ENCODE peak calls at places on chromosomes 2 and 18, in eight cellular contexts. X, L, M, C, S, V, B and A are unnamed samples.

GRCh38 chr2:16654775-16655456 is 10.7 kb downstream of the CYRIA start:
- DNase-seq in X (no peak), L (no peak), M (no peak), C (no peak), S (no peak), V (no peak), B (no peak), A (no peak)

GRCh38 chr2:236054125-236054524 is 114.1 kb downstream of the GBX2 start:
- DNase-seq in X (no peak), L (no peak), M (no peak), C (no peak), S (no peak), V (no peak), B (no peak), A (no peak)

GRCh38 chr2:108918156-108918845 is 70.7 kb downstream of the EDAR start:
- DNase-seq in X (no peak), L (no peak), M (no peak), C (no peak), S (no peak), V (no peak), B (no peak), A (no peak)

GRCh38 chr18:57805117-57805516 is 2.0 kb upstream of the ATP8B1 start:
- DNase-seq in X (no peak), L (no peak), M (no peak), C (no peak), S (no peak), V (no peak), B (no peak), A (no peak)

GRCh38 chr2:128315122-128315828 is 3.4 kb downstream of the HS6ST1 start:
- DNase-seq in X (no peak), L (peak), M (no peak), C (no peak), S (no peak), V (no peak), B (no peak), A (peak)

GRCh38 chr2:177353084-177353483 is 39.5 kb upstream of the AGPS start:
- DNase-seq in X (peak), L (no peak), M (no peak), C (no peak), S (no peak), V (no peak), B (no peak), A (no peak)

GRCh38 chr2:200171761-200172482 is 134.6 kb upstream of the SPATS2L start:
- DNase-seq in X (no peak), L (no peak), M (no peak), C (no peak), S (no peak), V (peak), B (no peak), A (no peak)

GRCh38 chr2:156537147-156537546 is 101.0 kb downstream of the GPD2 start:
- DNase-seq in X (peak), L (no peak), M (no peak), C (peak), S (no peak), V (peak), B (no peak), A (no peak)

GRCh38 chr2:71776227-71776626 is 322.9 kb downstream of the DYSF start:
- DNase-seq in X (no peak), L (no peak), M (no peak), C (no peak), S (no peak), V (no peak), B (no peak), A (no peak)

GRCh38 chr2:100877555-100877954 is 57.6 kb downstream of the NPAS2 start:
- DNase-seq in X (no peak), L (no peak), M (no peak), C (no peak), S (no peak), V (peak), B (no peak), A (no peak)

GRCh38 chr2:186098821-186099220 is 360.2 kb downstream of the FSIP2 start:
- DNase-seq in X (no peak), L (no peak), M (no peak), C (no peak), S (no peak), V (peak), B (no peak), A (no peak)

GRCh38 chr2:237927986-237928385 is 38.8 kb upstream of the UBE2F start:
- DNase-seq in X (no peak), L (no peak), M (no peak), C (no peak), S (no peak), V (no peak), B (no peak), A (no peak)